ENCODE peak calls at places on chromosome 7, in seven cellular contexts. L is NCI-H524 treated with DMSO at 0.1 percent for 48 hours; C is tibial artery; V is hepatocyte; S is NCI-H2081; X is endothelial cell; J is activated T-helper 1 cell treated with anti-CD3 and anti-CD28 coated beads, Interleukin-2, amount 50 U/mL, for 16 hours. P is an unnamed sample.

GRCh38 chr7:152313879-152314604 is 121.8 kb downstream of the KMT2C start:
- DNase-seq in J (no peak), V (peak; percentile 42), C (no peak), X (no peak), L (peak; percentile 33), S (peak; percentile 83), P (peak; percentile 97)

GRCh38 chr7:30445770-30446169 is 32.8 kb downstream of the NOD1 start:
- DNase-seq in J (peak; percentile 51), X (no peak), C (peak; percentile 83), V (peak; percentile 46), S (no peak), L (peak; percentile 22), P (peak; percentile 77)

GRCh38 chr7:4245866-4246470 is 436.1 kb upstream of the FOXK1 start:
- DNase-seq in V (no peak), L (no peak), S (no peak), J (no peak), X (no peak), C (no peak), P (no peak)

GRCh38 chr7:84697506-84697905 is 489.4 kb downstream of the SEMA3D start:
- DNase-seq in S (no peak), X (no peak), V (no peak), J (no peak), L (no peak), C (no peak), P (peak; percentile 94)

GRCh38 chr7:55552320-55553086 is 19.8 kb downstream of the VOPP1 start:
- DNase-seq in L (no peak), J (no peak), C (peak; percentile 74), X (peak; percentile 21), V (peak; percentile 56), S (peak; percentile 65), P (peak; percentile 96)

GRCh38 chr7:157389951-157390730 is 53.3 kb downstream of the DNAJB6 start:
- DNase-seq in X (no peak), J (no peak), V (no peak), C (peak; percentile 55), S (no peak), L (no peak), P (peak; percentile 85)

GRCh38 chr7:69624431-69624830 is 26.2 kb downstream of the AUTS2 start:
- DNase-seq in L (peak; percentile 48), J (no peak), C (no peak), S (peak; percentile 20), X (no peak), V (no peak), P (no peak)

GRCh38 chr7:103134866-103135554 is 13.9 kb downstream of the NAPEPLD start:
- DNase-seq in S (no peak), J (no peak), L (no peak), X (no peak), V (no peak), C (no peak), P (peak; percentile 9)

GRCh38 chr7:101465576-101466196 is 103.0 kb downstream of the COL26A1 start:
- DNase-seq in L (no peak), X (no peak), J (no peak), C (no peak), V (no peak), S (no peak), P (no peak)

GRCh38 chr7:140638311-140638791 is 2.3 kb downstream of the DENND2A start:
- DNase-seq in X (no peak), J (no peak), C (peak; percentile 74), S (no peak), L (no peak), V (peak; percentile 32), P (peak; percentile 86)